ENCODE peak calls at places on chromosome 21, in five cellular contexts. P, C, R, H and G are unnamed samples.

GRCh38 chr21:37365657-37366487 is 701 bp upstream of the DYRK1A start:
- DNase-seq in P (no peak), H (peak), R (peak), C (peak), G (no peak)

GRCh38 chr21:16084776-16085364 is 355.1 kb downstream of the USP25 start:
- DNase-seq in R (no peak), C (no peak), P (no peak), H (no peak), G (no peak)

GRCh38 chr21:36835383-36835795 is 131.1 kb downstream of the HLCS start:
- DNase-seq in H (no peak), R (no peak), P (no peak), C (no peak), G (no peak)

GRCh38 chr21:31343680-31344480 is at the start of gene TIAM1:
- DNase-seq in H (peak), C (no peak), P (no peak), R (peak), G (no peak)

GRCh38 chr21:18608226-18608625 is 204.6 kb upstream of the TMPRSS15 start:
- DNase-seq in P (no peak), R (no peak), H (no peak), C (no peak), G (no peak)

GRCh38 chr21:16081304-16081703 is 351.5 kb downstream of the USP25 start:
- DNase-seq in P (no peak), R (no peak), C (no peak), H (no peak), G (no peak)

GRCh38 chr21:42632336-42632751 is 21.1 kb upstream of the PDE9A start:
- DNase-seq in C (no peak), P (no peak), R (no peak), H (no peak), G (no peak)

GRCh38 chr21:15441060-15441493 is 288.7 kb upstream of the USP25 start:
- DNase-seq in R (no peak), P (no peak), H (no peak), C (peak), G (no peak)

GRCh38 chr21:44846485-44847260 is 26.8 kb downstream of the PTTG1IP start:
- DNase-seq in C (peak), P (peak), H (no peak), R (no peak), G (no peak)

GRCh38 chr21:44449473-44450363 is 5.6 kb upstream of the LRRC3 start:
- DNase-seq in H (no peak), R (no peak), C (no peak), P (no peak), G (no peak)

GRCh38 chr21:37658121-37658993 is 257.9 kb downstream of the KCNJ6 start:
- DNase-seq in C (no peak), P (no peak), H (no peak), R (no peak), G (no peak)

GRCh38 chr21:31905444-31906400 is 32.9 kb downstream of the HUNK start:
- DNase-seq in R (no peak), C (no peak), P (no peak), H (no peak), G (no peak)

GRCh38 chr21:36688324-36688723 is 10.6 kb upstream of the SIM2 start:
- DNase-seq in H (no peak), C (no peak), R (no peak), P (no peak), G (no peak)

GRCh38 chr21:33302796-33303195 is 22.0 kb upstream of the IFNAR1 start:
- DNase-seq in P (no peak), R (peak), H (peak), C (peak), G (no peak)

GRCh38 chr21:21045538-21045937 is 47.3 kb downstream of the NCAM2 start:
- DNase-seq in R (no peak), C (no peak), H (no peak), P (no peak), G (no peak)

GRCh38 chr21:20272791-20273362 is 725.3 kb upstream of the NCAM2 start:
- DNase-seq in C (no peak), H (peak), R (no peak), P (no peak), G (no peak)

GRCh38 chr21:29496337-29496736 is 197.6 kb downstream of the BACH1 start:
- DNase-seq in C (no peak), R (no peak), P (no peak), H (no peak), G (no peak)

GRCh38 chr21:29499229-29499628 is 200.5 kb downstream of the BACH1 start:
- DNase-seq in P (no peak), H (no peak), R (no peak), C (no peak), G (no peak)

GRCh38 chr21:29501451-29501850 is 202.7 kb downstream of the BACH1 start:
- DNase-seq in R (no peak), P (no peak), H (no peak), C (no peak), G (no peak)

GRCh38 chr21:29504751-29505321 is 206.1 kb downstream of the BACH1 start:
- DNase-seq in P (peak), R (no peak), H (no peak), C (no peak), G (no peak)

DNA sequence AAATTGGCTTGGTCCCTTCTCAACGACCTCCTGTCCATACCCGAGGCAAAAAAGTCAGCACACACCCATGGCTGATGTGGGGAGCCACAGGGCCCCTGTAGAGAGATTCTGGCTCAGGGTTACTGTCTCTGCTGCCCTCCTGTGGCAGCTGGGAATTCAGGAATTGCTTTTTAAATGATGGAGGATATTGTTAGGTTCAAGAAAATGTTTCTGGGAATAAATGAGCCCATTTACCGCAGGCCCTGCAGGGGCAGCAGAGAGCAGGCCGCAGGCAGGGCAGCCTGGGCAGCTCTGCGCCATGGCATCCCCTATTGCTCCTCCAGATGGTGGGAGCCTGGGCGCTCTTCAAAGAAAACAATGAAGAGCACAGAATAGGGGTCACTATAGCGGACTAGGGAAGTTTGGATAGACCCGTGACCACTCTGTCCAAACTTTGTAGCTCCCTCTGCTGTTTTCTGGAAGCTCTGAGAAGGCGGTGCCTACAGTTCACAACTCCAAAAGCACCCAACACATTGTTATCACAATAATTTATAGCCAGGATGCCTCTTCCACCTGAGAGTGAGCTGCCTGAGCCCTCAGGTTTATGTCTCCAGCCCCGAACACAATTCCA is 201.1 kb downstream of the BACH1 start:
- DNase-seq in H (peak), R (peak), C (peak), P (peak), G (no peak)
- TF ChIP-seq ESRRA in H (no peak), R (no peak), C (no peak), P (no peak), G (no peak)

DNA sequence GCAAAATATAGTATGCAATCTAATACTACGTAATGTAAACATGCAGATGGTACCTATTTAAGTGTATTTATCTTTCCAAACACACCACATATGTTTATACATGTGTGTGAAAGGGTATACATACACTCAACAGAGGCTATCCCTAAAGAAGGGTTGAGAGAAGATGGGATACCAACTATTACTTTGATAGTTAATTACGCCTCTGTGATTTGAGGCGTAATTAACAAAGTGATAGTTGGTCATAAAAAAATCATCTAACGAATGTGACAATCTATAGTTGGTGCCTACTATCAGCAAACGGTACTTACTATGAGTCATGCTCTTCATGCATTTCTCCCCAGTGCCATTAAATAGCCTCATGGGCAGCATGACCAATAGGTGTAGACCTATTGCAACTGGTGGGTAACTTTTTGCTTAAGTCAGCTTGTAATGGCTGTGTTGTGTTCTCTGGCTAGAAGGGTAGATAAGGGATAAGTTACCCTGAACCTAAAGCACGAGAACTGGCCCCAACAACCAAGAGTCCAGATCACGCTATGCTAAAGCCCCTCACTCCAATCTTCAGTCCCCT is 15.3 kb downstream of the RCAN1 start:
- DNase-seq in H (no peak), C (no peak), R (no peak), P (no peak), G (no peak)
- TF ChIP-seq ESRRA in H (no peak), C (no peak), R (no peak), P (no peak), G (no peak)

DNA sequence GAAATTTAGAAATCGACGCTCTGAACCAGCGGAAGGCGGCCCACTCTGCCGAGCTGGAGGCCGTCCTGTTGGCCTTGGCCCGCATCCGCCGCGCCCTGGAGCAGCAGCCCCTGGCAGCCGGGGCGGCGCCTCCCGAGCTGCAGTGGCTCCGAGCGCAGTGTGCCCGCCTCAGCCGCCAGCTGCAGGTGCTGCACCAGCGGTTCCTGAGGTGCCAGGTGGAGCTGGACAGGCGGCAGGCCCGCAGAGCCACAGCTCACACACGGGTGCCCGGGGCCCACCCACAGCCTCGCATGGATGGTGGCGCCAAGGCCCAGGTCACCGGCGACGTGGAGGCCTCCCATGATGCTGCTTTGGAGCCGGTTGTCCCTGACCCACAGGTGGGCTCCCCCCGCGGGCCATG is 47.0 kb upstream of the DIP2A start:
- DNase-seq in H (no peak), C (no peak), P (no peak), R (no peak), G (no peak)
- TF ChIP-seq ESRRA in H (no peak), C (no peak), P (no peak), R (no peak), G (no peak)

DNA sequence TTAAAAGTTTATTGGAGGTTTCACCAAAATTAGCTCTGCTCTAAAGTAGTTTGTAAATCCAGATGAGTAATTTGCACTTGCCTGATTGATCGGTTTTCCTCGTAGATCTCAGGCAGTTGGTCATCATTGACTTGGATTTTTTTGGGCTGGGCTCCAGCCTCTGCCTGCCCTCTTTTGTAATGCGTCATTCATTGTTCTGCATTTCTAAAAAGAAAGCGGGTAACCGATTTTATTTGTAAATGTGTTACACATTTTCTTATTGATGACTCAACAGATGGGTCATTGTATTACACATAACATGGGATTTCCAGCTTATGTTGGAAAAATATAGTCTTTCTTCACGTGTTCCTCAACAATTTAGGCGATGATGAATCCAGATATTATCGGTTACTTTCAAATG is 5.5 kb downstream of the ETS2 start:
- DNase-seq in P (no peak), R (peak), C (no peak), H (no peak), G (no peak)
- TF ChIP-seq ESRRA in P (no peak), R (no peak), C (no peak), H (no peak), G (no peak)

GRCh38 chr21:34625194-34625593 is 10.3 kb upstream of the RCAN1 start:
- DNase-seq in H (no peak), P (no peak), C (no peak), R (no peak), G (no peak)

GRCh38 chr21:34632498-34632897 is 17.6 kb upstream of the RCAN1 start:
- DNase-seq in H (no peak), R (no peak), C (no peak), P (no peak), G (no peak)

GRCh38 chr21:34626131-34626530 is 11.2 kb upstream of the RCAN1 start:
- DNase-seq in H (no peak), C (no peak), R (no peak), P (no peak), G (no peak)

GRCh38 chr21:34635307-34635706 is 20.4 kb upstream of the RCAN1 start:
- DNase-seq in H (peak), R (peak), C (no peak), P (peak), G (no peak)

DNA sequence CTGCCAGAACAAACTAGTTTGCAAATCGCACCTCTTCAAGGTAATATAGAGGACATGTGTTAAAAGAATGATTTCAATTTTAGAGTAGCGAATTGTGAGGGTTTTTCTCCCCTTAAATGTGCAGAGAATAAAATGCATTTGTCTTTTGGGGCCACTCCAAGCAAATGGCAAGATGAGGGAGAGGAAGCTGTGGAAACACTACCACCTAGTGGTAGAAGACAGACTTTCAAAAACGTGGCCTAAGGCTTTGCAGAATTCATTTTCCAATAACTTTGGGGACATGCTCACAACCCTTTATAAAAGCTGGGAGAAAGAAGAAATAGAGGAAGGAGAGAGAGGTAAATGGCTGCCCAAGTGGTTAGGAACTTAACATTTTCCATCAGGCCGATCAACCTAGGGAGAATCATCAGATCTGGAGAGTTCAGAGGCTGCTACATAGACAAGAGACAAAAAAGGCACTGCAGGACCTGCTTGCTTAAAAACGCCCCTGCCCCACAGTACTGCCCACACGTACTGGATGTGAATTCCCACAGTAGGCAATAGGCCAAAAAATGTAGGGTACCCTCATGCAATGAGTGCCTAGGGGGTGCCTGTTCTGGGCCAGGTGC is 15.7 kb upstream of the RCAN1 start:
- DNase-seq in R (peak), H (no peak), P (peak), C (peak), G (peak)
- TF ChIP-seq ESRRA in R (no peak), H (no peak), P (no peak), C (no peak), G (no peak)

GRCh38 chr21:26842976-26843911 is 2.0 kb downstream of the ADAMTS1 start:
- DNase-seq in H (peak), C (no peak), R (peak), P (no peak), G (no peak)
- TF ChIP-seq ESRRA in H (no peak), C (no peak), R (no peak), P (no peak), G (no peak)